ENCODE peak calls at places on chromosome 16, in seven cellular contexts. W is A549, Q is K562, G is ovary, H is tibial nerve, M is stomach, C is sigmoid colon. P is an unnamed sample.

GRCh38 chr16:9097266-9098219 is 6.1 kb downstream of the HAPSTR1 start:
- DNase-seq in C (no peak), Q (no peak), G (no peak), M (no peak), H (no peak), W (no peak), P (no peak)

GRCh38 chr16:84970447-84971127 is 40.7 kb downstream of the ZDHHC7 start:
- DNase-seq in M (peak), G (peak), Q (peak), W (peak), H (peak), C (peak), P (peak)

GRCh38 chr16:52580488-52580887 is 33.5 kb upstream of the TOX3 start:
- DNase-seq in M (no peak), Q (no peak), W (no peak), H (no peak), G (no peak), C (no peak), P (no peak)

GRCh38 chr16:8600144-8600856 is 10.0 kb upstream of the TMEM114 start:
- DNase-seq in C (no peak), W (no peak), G (no peak), M (no peak), H (no peak), Q (no peak), P (no peak)

GRCh38 chr16:52552643-52553042 is 5.7 kb upstream of the TOX3 start:
- DNase-seq in H (no peak), M (no peak), W (peak), C (no peak), G (no peak), Q (no peak), P (no peak)

GRCh38 chr16:86994651-86995171 is 322.5 kb downstream of the C16orf95 start:
- DNase-seq in M (no peak), W (peak), Q (peak), C (peak), G (no peak), H (no peak), P (no peak)

GRCh38 chr16:67632415-67633172 is 12.3 kb upstream of the CARMIL2 start:
- DNase-seq in H (no peak), Q (no peak), M (no peak), G (peak), W (no peak), C (peak), P (no peak)

GRCh38 chr16:70454221-70455034 is at the start of gene FCSK:
- DNase-seq in C (peak), G (peak), H (peak), Q (peak), W (peak), M (peak), P (peak)

GRCh38 chr16:85610059-85610445 is 3.1 kb upstream of the GSE1 start:
- DNase-seq in G (no peak), W (no peak), H (no peak), C (no peak), M (peak), Q (no peak), P (peak)

GRCh38 chr16:68356249-68356918 is 45.6 kb downstream of the PRMT7 start:
- DNase-seq in C (no peak), Q (no peak), M (no peak), H (no peak), W (no peak), G (no peak), P (peak)

GRCh38 chr16:23145186-23145585 is 4.1 kb downstream of the USP31 start:
- DNase-seq in W (no peak), G (no peak), H (no peak), Q (no peak), C (no peak), M (no peak), P (no peak)

GRCh38 chr16:83888672-83889044 is 10.3 kb upstream of the MLYCD start:
- DNase-seq in W (no peak), M (no peak), G (no peak), H (no peak), Q (peak), C (no peak), P (no peak)

GRCh38 chr16:67936876-67937605 is 391 bp upstream of the PSMB10 start:
- DNase-seq in W (no peak), C (no peak), G (no peak), H (peak), M (peak), Q (no peak), P (peak)

GRCh38 chr16:78130083-78130608 is 30.7 kb downstream of the WWOX start:
- DNase-seq in G (no peak), Q (no peak), H (no peak), W (no peak), M (no peak), C (no peak), P (no peak)

GRCh38 chr16:89264800-89265550 is 47.5 kb downstream of the ZNF778 start:
- DNase-seq in M (no peak), Q (no peak), W (no peak), G (no peak), C (no peak), H (no peak), P (no peak)

GRCh38 chr16:67177743-67178699 is 5.7 kb downstream of the MATCAP1 start:
- DNase-seq in Q (peak), M (peak), C (peak), H (no peak), W (peak), G (peak), P (peak)

GRCh38 chr16:54052271-54052670 is 234.3 kb downstream of the IRX3 start:
- DNase-seq in M (no peak), G (no peak), W (no peak), H (no peak), C (no peak), Q (no peak), P (no peak)

GRCh38 chr16:54987081-54987480 is 56.4 kb downstream of the IRX5 start:
- DNase-seq in M (no peak), Q (no peak), G (no peak), W (no peak), H (no peak), C (no peak), P (no peak)

GRCh38 chr16:505479-506245 is 21.9 kb upstream of the CAPN15 start:
- DNase-seq in W (no peak), C (no peak), H (no peak), Q (no peak), G (no peak), M (no peak), P (no peak)

GRCh38 chr16:84396537-84397008 is 28.2 kb downstream of the ATP2C2 start:
- DNase-seq in H (no peak), M (no peak), C (no peak), Q (no peak), W (peak), G (no peak), P (no peak)

GRCh38 chr16:805474-805873 is 4.9 kb upstream of the GNG13 start:
- DNase-seq in C (no peak), G (no peak), H (no peak), M (no peak), Q (no peak), W (no peak), P (no peak)

GRCh38 chr16:86874141-86874540 is 295.8 kb downstream of the FOXL1 start:
- DNase-seq in M (no peak), Q (peak), G (no peak), W (no peak), C (no peak), H (no peak), P (no peak)

GRCh38 chr16:49441366-49441780 is 67.8 kb downstream of the C16orf78 start:
- DNase-seq in G (peak), C (no peak), W (no peak), H (peak), Q (no peak), M (peak), P (peak)

GRCh38 chr16:81523387-81524115 is 78.9 kb downstream of the CMIP start:
- DNase-seq in W (peak), Q (no peak), M (peak), H (no peak), G (peak), C (no peak), P (no peak)

GRCh38 chr16:81520560-81521135 is 76.0 kb downstream of the CMIP start:
- DNase-seq in G (no peak), W (no peak), H (no peak), C (no peak), M (no peak), Q (no peak), P (no peak)

GRCh38 chr16:81521141-81521626 is 76.6 kb downstream of the CMIP start:
- DNase-seq in W (no peak), M (peak), Q (peak), G (no peak), C (no peak), H (no peak), P (peak)

GRCh38 chr16:81520151-81520470 is 75.5 kb downstream of the CMIP start:
- DNase-seq in G (no peak), Q (no peak), M (no peak), H (no peak), W (no peak), C (no peak), P (no peak)

GRCh38 chr16:81522141-81522701 is 77.6 kb downstream of the CMIP start:
- DNase-seq in H (no peak), C (no peak), M (no peak), G (no peak), Q (peak), W (peak), P (no peak)
- TF ChIP-seq EP300 in H (no peak), C (no peak), M (no peak), G (no peak), Q (no peak), W (no peak), P (no peak)

DNA sequence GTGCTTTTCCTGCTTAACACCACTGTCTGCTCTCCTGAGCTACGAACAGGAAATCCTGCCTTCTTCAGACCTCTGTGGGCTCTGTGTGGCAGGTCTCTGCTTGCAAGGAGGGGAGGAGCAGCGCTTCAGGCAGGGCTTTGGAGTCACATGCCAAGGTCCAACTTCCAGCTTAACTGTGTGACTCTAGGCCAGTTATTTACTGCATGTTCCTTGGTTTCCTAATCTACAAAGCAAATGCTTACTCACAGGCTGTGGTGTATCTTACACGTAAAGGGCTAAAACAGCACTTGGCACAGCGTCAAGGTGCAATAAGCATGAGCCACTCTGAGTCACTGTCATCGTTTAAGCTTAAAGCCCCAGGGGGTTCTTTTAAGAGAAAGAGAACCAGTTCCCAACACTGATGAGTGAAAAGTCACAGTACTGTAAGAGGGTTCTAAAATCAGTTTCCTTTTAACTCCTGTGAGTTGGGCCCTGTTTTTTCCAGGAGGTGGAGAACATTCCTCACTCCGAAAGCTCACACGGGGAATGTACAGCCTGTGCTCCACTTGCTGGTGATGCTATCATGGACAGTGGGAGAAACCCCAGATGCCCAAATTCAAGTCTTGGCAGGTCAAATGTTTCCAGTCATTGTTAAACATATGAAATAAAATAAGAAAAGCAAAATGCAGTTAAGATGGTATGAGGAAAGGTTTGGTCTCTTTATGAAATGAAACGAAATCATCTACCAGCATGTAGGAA is 54.1 kb upstream of the BCAR1 start:
- DNase-seq in W (peak), H (peak), Q (peak), C (peak), M (peak), G (peak), P (peak)
- TF ChIP-seq CTCF in W (no peak), H (no peak), Q (no peak), C (no peak), M (no peak), G (no peak), P (no peak)

DNA sequence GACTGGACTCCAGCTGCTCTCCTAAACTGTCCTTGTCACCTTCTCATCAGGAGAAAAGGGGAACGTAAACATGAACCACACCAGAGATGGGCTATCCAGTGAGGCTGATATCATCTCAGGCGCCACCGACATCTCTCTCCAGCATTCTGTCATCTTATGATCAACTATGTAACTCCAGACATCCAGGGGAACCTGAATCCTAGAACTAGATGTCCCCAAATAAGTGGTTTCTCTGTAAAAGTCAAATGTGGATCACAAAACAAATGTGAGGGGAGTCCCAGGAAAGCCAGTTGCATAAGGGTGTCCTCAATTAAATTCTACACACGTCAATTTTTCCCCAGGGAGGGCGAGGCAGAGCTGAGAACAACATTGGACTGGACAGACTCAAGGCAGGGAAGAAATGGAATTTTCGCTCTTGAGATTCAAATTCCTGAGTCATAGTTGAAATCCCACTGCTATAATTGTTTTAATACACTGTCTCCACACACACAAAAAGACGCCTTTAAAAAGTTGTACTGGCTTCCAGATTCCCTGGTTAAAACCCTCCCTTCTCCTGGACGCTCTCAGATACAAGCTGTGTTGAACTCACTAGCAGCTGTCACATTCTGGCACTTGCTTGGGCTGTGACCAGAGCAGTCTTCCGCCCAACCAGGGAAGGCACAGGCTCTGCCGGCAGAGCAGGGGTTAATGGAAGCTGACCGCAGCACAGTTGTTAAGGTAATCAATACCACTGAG is 62.6 kb downstream of the ZFHX3 start:
- DNase-seq in M (no peak), C (peak), W (no peak), G (no peak), Q (no peak), H (peak), P (no peak)
- TF ChIP-seq EP300 in M (peak), C (peak), W (no peak), G (peak), Q (no peak), H (peak), P (peak)

GRCh38 chr16:4339909-4340308 is 11.2 kb downstream of the PAM16 start:
- DNase-seq in C (peak), Q (no peak), M (peak), G (peak), W (no peak), H (no peak), P (no peak)
- TF ChIP-seq CTCF in C (no peak), Q (no peak), M (no peak), G (no peak), W (no peak), H (no peak), P (no peak)

DNA sequence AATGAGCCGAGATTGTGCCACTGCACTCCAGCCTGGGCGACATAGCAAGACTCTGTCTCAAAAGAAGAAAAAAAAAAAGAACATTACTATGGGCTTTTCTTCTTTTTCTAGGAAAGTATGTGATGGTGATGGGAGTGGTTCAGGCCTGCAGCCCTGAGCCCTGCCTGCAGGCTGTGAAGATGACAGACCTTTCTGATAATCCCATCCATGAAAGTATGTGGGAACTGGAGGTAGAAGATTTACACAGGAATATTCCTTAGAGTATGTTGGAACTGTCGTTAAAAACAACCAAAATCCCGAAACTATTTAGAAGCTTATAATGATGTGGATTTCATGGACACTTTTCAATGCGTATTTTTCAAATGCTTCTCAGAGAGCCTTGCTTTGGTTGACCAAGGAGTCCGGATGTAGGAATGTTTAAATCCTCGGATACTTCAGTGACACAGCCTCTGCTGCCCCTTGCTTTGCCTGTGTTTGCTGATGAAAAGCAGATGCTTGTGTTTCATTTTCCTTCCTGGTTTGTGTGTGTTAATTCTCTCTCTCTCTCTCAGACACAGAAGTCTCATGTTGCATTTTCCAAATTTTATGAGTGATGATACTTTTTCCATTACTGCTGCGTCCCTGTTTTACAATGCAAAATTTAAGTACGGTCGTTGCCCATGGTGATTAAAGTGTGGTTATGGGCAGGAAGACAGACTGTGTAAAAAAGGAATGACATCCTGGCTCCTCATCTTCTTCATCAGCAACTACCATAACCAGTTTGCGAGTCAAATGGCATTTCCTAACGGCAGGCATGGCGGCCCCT is 5.5 kb downstream of the RMI2 start:
- DNase-seq in Q (no peak), G (no peak), C (no peak), H (no peak), W (no peak), M (no peak), P (no peak)
- TF ChIP-seq EP300 in Q (no peak), G (no peak), C (peak), H (no peak), W (no peak), M (no peak), P (no peak)

GRCh38 chr16:74717367-74717766 is 16.7 kb upstream of the MLKL start:
- DNase-seq in H (no peak), M (no peak), C (no peak), G (no peak), Q (no peak), W (no peak), P (no peak)

GRCh38 chr16:74718140-74718539 is 17.5 kb upstream of the MLKL start:
- DNase-seq in C (no peak), H (no peak), M (no peak), Q (peak), W (no peak), G (no peak), P (no peak)

GRCh38 chr16:74718741-74719610 is 18.3 kb upstream of the MLKL start:
- DNase-seq in M (no peak), C (no peak), Q (peak), H (no peak), G (no peak), W (no peak), P (no peak)

GRCh38 chr16:74713876-74714275 is 13.2 kb upstream of the MLKL start:
- DNase-seq in G (no peak), W (no peak), C (no peak), Q (peak), M (no peak), H (no peak), P (no peak)

GRCh38 chr16:74716355-74716754 is 15.7 kb upstream of the MLKL start:
- DNase-seq in C (no peak), G (no peak), Q (peak), M (no peak), H (no peak), W (no peak), P (no peak)
- TF ChIP-seq CTCF in C (no peak), G (no peak), Q (peak), M (no peak), H (no peak), W (no peak), P (no peak)

GRCh38 chr16:30370444-30371247 is at the start of gene TBC1D10B:
- DNase-seq in W (peak), H (peak), M (peak), C (peak), G (peak), Q (peak), P (peak)

GRCh38 chr16:30368792-30369090 is 1.6 kb downstream of the TBC1D10B start:
- DNase-seq in W (no peak), G (no peak), M (no peak), C (no peak), H (no peak), Q (no peak), P (no peak)

GRCh38 chr16:30371248-30371816 is 1.0 kb upstream of the TBC1D10B start:
- DNase-seq in M (no peak), W (no peak), Q (no peak), H (no peak), G (no peak), C (no peak), P (no peak)

GRCh38 chr16:30369091-30369937 is 980 bp downstream of the TBC1D10B start:
- DNase-seq in H (no peak), C (peak), G (no peak), W (no peak), M (no peak), Q (no peak), P (no peak)

DNA sequence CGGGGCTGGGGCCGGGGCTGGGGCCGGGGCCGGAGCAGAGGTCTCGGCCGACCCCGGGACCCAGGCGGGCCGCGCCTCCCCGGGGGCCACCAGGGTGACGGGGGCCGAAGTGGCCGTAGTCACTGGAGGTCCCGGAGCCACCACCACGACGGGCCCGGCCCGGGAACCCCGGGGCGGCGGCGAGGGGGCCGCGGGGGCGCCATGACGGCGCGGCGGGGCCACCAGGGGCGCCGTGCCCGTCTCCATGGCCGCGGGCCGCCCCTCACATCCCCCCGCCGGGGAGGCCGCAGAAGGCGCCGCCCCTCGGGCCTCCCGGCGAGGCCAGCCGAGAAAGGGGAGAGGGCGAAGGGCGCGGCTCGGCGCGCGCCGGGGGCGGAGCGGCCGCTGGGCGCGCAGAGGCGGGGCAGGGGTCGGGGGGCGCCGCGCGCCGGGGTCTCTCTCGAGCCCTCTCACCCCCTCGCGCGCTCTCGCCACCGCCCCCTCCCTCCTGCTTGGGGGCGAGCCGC is 303 bp downstream of the TBC1D10B start:
- DNase-seq in M (no peak), W (no peak), H (no peak), C (no peak), G (no peak), Q (peak), P (no peak)
- TF ChIP-seq EP300 in M (no peak), W (no peak), H (no peak), C (no peak), G (no peak), Q (no peak), P (no peak)

P was measured in transverse colon.